ENCODE peak calls at places on chromosomes 16 and 17, in nine cellular contexts. S is K562, U is kidney, W is mesendoderm, Q is mammary epithelial cell, M is adipocyte, A is endothelial cell of umbilical vein, P is MM.1S, H is astrocyte. L is an unnamed sample.

GRCh38 chr17:42289863-42290165 is 1.5 kb downstream of the STAT5A start:
- DNase-seq in S (no peak), U (peak), W (no peak), Q (no peak), M (no peak), A (no peak), P (no peak), H (no peak), L (no peak)

GRCh38 chr17:5706835-5707234 is 122.5 kb upstream of the NLRP1 start:
- DNase-seq in S (peak), U (no peak), W (peak), Q (peak), M (peak), A (peak), P (peak), H (peak), L (peak)

GRCh38 chr17:73393962-73394361 is 82.2 kb upstream of the CDC42EP4 start:
- DNase-seq in S (peak), U (no peak), W (peak), Q (peak), M (no peak), A (no peak), P (no peak), H (no peak), L (no peak)

GRCh38 chr16:89422905-89423630 is 67.3 kb downstream of the ANKRD11 start:
- DNase-seq in S (no peak), U (peak), W (no peak), Q (peak), M (no peak), A (no peak), P (peak), H (peak), L (no peak)

GRCh38 chr17:72901657-72902056 is 190.8 kb downstream of the SLC39A11 start:
- DNase-seq in S (peak), U (no peak), W (no peak), Q (no peak), M (no peak), A (peak), P (no peak), H (no peak), L (no peak)

GRCh38 chr17:81066771-81067315 is 31.9 kb downstream of the BAIAP2 start:
- DNase-seq in S (no peak), U (no peak), W (no peak), Q (no peak), M (no peak), A (no peak), P (no peak), H (no peak), L (no peak)

GRCh38 chr16:85083051-85083639 is 29.1 kb downstream of the CIBAR2 start:
- DNase-seq in S (no peak), U (peak), W (no peak), Q (no peak), M (no peak), A (no peak), P (no peak), H (no peak), L (no peak)

GRCh38 chr16:29719063-29719462 is 26.7 kb downstream of the C16orf54 start:
- DNase-seq in S (no peak), U (no peak), W (no peak), Q (no peak), M (no peak), A (no peak), P (no peak), H (no peak), L (no peak)

GRCh38 chr16:53061701-53062159 is 6.9 kb downstream of the CHD9 start:
- DNase-seq in S (no peak), U (no peak), W (no peak), Q (no peak), M (no peak), A (no peak), P (peak), H (no peak), L (peak)

GRCh38 chr17:78960945-78961344 is 18.8 kb downstream of the LGALS3BP start:
- DNase-seq in S (no peak), U (no peak), W (no peak), Q (no peak), M (peak), A (no peak), P (no peak), H (no peak), L (peak)

GRCh38 chr16:15856217-15856616 is 611 bp downstream of the MYH11 start:
- DNase-seq in S (no peak), U (no peak), W (no peak), Q (no peak), M (no peak), A (no peak), P (no peak), H (no peak), L (no peak)

GRCh38 chr16:15539197-15539596 is 103.8 kb downstream of the MARF1 start:
- DNase-seq in S (peak), U (no peak), W (peak), Q (no peak), M (no peak), A (no peak), P (no peak), H (no peak), L (peak)

GRCh38 chr16:27951752-27952151 is 111.8 kb downstream of the GSG1L start:
- DNase-seq in S (no peak), U (no peak), W (no peak), Q (peak), M (peak), A (no peak), P (no peak), H (peak), L (no peak)

GRCh38 chr16:13427943-13428342 is 492.0 kb upstream of the ERCC4 start:
- DNase-seq in S (no peak), U (no peak), W (no peak), Q (no peak), M (no peak), A (no peak), P (no peak), H (no peak), L (no peak)

GRCh38 chr16:911604-912321 is 59.0 kb downstream of the LMF1 start:
- DNase-seq in S (no peak), U (no peak), W (no peak), Q (no peak), M (no peak), A (no peak), P (no peak), H (no peak), L (no peak)

DNA sequence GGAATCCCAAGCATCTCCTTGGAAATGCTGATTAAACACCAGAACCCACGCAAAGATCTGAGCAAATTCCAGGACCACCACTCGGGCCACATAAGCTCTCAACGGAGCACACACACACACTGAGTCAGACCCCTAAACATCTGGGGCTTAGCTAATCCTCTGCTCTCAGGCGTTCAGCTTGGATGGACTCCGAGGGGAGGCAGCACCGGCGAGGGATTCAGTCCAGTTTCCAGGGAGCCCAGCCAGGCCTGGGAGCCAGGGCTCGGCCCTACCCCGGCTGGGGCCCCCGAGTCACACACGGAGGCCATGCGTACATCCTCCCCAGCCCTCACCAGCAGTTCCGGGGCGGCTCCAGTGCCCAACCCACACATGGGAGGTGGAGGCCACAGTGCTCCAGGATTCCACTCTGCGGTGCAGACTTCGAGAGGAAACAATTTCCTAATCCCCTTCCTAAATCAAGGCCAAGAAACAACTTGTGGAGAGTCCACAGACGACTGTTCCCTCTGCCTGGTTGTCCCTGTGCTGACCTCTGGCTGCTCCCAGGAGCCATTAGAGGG is 70.5 kb downstream of the GAS7 start:
- DNase-seq in S (no peak), U (peak), W (peak), Q (no peak), M (peak), A (no peak), P (no peak), H (peak), L (peak)
- H3K9ac ChIP-seq in S (no peak), U (no peak), W (peak), Q (no peak), M (peak), A (no peak), P (no peak), H (peak), L (no peak)

DNA sequence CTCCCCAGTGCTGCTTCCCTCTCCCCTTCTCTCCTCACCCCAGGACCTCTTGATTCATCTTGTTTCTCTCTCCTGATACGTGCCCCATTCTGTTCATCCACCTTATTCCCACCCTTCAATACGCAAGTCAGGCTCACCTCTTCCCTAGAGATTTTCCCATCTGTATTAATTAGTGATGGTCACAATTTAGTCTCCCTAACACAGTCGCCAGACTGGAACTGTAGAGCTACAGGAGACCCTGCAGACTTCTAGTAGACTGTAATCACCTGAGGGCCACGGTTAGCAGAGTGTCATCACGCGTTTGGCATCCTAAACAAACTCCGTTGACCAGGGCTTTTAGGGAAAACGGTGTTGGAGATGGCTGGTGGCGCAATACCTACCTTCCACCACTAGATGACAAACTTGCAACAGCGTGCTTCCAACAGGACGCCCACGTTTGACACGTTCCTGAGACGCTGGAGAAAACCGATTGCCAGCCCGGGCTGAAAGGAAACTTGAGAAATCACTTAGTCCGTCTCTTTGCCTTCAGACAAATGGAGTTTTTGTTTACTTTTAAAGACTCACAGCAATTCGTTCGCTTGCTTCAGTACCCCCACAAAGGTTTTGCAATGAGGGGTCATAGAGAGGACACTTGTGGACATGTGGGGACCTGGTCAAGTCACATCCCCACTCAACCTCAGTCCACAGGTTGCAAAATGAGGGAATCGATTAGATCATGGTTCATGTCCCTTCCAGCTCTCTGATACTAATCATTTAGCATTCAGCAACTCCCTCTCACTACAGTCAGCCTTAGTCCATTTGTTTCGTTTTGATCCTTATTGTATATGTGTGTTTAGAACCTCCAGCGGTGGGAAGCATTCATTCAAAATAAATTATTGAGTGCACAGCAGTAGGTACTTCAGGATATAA is 20.6 kb downstream of the MYL4 start:
- DNase-seq in S (peak), U (peak), W (peak), Q (peak), M (peak), A (peak), P (peak), H (peak), L (peak)
- H3K4me3 ChIP-seq in S (no peak), U (peak), W (no peak), Q (peak), M (peak), A (no peak), P (peak), H (peak), L (peak)

GRCh38 chr17:32491371-32492280 is 4.8 kb downstream of the CDK5R1 start:
- DNase-seq in S (peak), U (peak), W (no peak), Q (no peak), M (no peak), A (no peak), P (no peak), H (no peak), L (no peak)

GRCh38 chr17:32489320-32490100 is 2.7 kb downstream of the CDK5R1 start:
- DNase-seq in S (no peak), U (no peak), W (no peak), Q (no peak), M (no peak), A (no peak), P (no peak), H (no peak), L (no peak)

GRCh38 chr17:32488177-32488542 is 1.4 kb downstream of the CDK5R1 start:
- DNase-seq in S (no peak), U (no peak), W (no peak), Q (no peak), M (no peak), A (no peak), P (no peak), H (no peak), L (no peak)

GRCh38 chr17:32488604-32489180 is 1.9 kb downstream of the CDK5R1 start:
- DNase-seq in S (no peak), U (no peak), W (no peak), Q (no peak), M (no peak), A (no peak), P (no peak), H (no peak), L (no peak)

DNA sequence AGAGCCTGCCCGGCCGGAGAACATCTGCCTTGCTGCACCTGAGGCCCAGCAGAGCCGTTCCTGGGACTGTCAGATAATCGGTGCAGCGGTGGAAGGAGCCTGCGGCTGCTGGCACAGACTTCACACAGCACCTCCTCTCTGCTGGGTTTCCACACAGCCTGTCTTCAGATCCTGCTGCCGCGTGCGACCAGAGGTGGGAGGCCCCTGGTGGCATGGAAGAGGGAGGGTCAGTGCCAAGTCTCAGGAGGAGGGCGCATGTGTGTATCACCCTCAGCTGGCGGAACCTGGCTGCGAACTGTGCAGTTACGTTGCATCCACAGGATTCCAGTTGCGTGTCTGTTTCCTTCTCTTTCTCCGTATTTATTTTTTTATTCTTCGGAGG is 3.3 kb downstream of the CDK5R1 start:
- DNase-seq in S (no peak), U (no peak), W (peak), Q (no peak), M (no peak), A (no peak), P (no peak), H (no peak), L (no peak)
- H3K9ac ChIP-seq in S (peak), U (no peak), W (no peak), Q (no peak), M (no peak), A (no peak), P (no peak), H (no peak), L (no peak)

DNA sequence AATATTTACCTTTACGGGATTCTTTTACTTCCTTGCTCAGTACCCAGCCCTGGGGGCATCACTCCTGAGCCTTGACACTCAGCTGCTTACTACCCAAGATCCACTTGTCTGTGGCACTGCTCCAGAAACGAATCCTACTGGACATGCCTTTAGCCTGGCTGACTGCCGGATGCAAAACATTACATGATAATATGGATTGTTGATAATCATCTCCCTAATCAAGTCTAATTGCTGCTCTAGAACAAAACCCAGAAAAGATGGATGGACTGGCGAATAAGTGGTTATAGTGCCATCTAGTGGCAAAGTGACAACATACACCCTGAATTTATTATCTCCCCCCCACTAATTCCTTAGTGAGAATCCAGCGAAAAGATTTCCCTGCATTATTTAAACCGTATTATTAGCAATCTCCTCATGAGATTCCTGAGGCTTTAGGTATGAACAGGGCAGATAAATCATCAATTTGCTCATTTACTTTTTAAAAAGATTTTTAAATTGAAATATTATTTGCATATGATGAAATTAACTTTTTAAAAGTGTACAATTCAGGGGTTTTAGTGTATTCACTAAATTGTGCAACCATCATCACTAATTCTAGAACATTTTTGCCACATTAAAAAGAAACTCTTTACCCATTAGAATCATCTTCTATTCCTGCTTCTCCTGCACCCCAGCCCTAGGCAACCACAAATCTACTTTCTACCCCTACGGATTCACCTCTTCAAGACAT is 61.6 kb downstream of the RGS9 start:
- DNase-seq in S (peak), U (no peak), W (peak), Q (peak), M (peak), A (peak), P (peak), H (peak), L (peak)
- H3K4me3 ChIP-seq in S (no peak), U (no peak), W (no peak), Q (no peak), M (no peak), A (no peak), P (no peak), H (no peak), L (no peak)

DNA sequence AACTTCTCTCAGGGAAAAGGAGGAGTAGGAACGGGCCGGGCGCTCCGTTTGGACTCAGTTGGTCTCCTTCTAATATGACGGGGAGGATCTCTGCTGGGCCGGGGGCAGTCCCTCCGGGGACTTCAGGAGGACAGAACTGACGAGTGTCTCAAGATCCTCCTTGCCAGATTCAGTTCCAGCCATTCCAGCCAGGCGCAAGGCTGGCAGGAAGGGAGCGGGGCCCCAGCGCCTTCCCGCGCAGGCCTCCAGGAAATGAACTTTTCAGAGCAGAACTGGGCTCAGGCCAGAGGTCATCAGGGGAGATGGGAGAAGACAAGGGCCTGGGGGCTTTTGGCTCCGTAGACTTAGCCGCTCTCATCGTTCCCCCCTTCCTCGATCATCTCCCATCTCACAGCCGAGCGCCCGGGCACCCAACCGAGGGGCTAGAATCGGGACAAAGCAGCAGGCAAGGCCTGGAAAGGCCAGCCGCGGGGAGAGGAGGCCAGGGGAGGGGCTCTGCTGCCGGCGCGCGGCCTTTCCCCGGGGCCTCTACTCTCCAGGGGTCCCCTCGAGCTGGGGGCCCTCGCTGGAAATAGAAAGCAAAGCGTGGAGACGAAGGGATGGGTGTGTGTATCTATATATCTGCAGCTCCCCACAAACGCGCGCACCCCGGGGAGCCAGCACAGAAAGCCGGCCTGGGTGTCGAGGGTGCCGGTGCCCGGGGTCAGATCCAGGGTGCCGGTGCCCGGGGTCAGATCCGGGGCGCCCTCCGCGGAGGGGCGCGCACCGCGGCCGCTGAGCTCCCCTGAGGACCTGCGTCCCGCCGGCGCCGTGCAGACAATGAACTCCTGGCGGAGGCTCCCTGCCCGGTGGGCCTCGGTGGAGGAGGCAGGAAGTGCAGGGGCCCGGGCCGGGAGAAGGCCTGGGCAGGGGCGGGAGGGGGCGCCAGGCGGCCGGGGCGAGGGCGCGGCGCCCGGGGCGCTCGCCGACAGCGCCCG is 1.4 kb downstream of the ZNF423 start:
- DNase-seq in S (no peak), U (peak), W (peak), Q (no peak), M (peak), A (peak), P (peak), H (no peak), L (no peak)
- H3K9ac ChIP-seq in S (no peak), U (peak), W (peak), Q (no peak), M (peak), A (peak), P (no peak), H (peak), L (peak)

GRCh38 chr17:33927732-33928133 is 327.4 kb upstream of the CCL2 start:
- DNase-seq in S (peak), U (no peak), W (peak), Q (no peak), M (no peak), A (no peak), P (peak), H (peak), L (peak)

GRCh38 chr17:33924105-33924504 is 331.0 kb upstream of the CCL2 start:
- DNase-seq in S (peak), U (no peak), W (no peak), Q (no peak), M (no peak), A (no peak), P (no peak), H (no peak), L (no peak)

GRCh38 chr17:33932996-33933395 is 322.1 kb upstream of the CCL2 start:
- DNase-seq in S (no peak), U (no peak), W (no peak), Q (no peak), M (no peak), A (no peak), P (no peak), H (no peak), L (no peak)

GRCh38 chr17:33925650-33926049 is 329.4 kb upstream of the CCL2 start:
- DNase-seq in S (no peak), U (no peak), W (no peak), Q (no peak), M (no peak), A (no peak), P (no peak), H (no peak), L (no peak)

DNA sequence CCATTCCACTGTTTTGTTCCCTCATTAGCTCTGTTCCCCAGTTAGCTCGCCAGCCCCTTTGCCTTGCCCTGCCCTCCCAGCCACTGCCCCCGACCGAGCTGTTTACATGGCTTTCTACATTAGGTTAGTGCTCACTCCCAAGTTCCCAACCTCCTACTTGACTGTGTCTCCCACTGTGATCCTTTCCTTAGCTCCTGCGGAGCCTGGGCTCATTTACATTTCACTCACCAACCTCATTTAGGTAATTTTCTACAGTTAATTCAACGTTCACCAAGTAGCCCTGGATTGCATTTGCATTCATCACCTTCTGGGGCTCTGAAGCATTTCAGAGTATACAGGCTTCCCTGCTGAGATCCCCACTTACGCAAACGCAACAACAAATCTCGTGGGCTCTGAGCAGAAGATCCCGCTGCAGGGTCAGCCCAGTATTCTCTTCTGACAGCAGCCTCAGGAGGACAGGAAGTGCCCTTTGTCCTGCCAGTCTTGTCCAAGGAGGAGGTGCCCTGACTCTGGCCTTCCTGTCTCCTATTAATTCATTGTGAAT is 325.8 kb upstream of the CCL2 start:
- DNase-seq in S (no peak), U (no peak), W (peak), Q (no peak), M (no peak), A (no peak), P (no peak), H (no peak), L (no peak)
- H3K4me3 ChIP-seq in S (no peak), U (no peak), W (no peak), Q (no peak), M (no peak), A (no peak), P (no peak), H (no peak), L (no peak)

L was measured in Karpas-422.